ENCODE peak calls at places on chromosomes 12 and 14, in seven cellular contexts. One of them, this sample, is unnamed.

GRCh38 chr12:553216-554000 is 93.7 kb downstream of the B4GALNT3 start:
- DNase-seq in HEK293T: no peak
- DNase-seq in Daoy: no peak
- DNase-seq in hypothalamus: no peak
- DNase-seq in AG04450: no peak
- DNase-seq in mesothelial cell of epicardium: no peak
- DNase-seq in iris pigment epithelial cell: no peak
- DNase-seq in this sample: no peak

GRCh38 chr12:109765493-109765810 is 51.8 kb downstream of the FAM222A start:
- DNase-seq in HEK293T: no peak
- DNase-seq in Daoy: no peak
- DNase-seq in hypothalamus: no peak
- DNase-seq in AG04450: no peak
- DNase-seq in mesothelial cell of epicardium: no peak
- DNase-seq in iris pigment epithelial cell: no peak
- DNase-seq in this sample: no peak

GRCh38 chr14:63276492-63277342 is 42.0 kb downstream of the GPHB5 start:
- DNase-seq in HEK293T: peak
- DNase-seq in Daoy: peak
- DNase-seq in hypothalamus: no peak
- DNase-seq in AG04450: peak
- DNase-seq in mesothelial cell of epicardium: no peak
- DNase-seq in iris pigment epithelial cell: peak
- DNase-seq in this sample: peak

GRCh38 chr14:94689218-94689984 is 77.2 kb downstream of the SERPINA3 start:
- DNase-seq in HEK293T: peak
- DNase-seq in Daoy: peak
- DNase-seq in hypothalamus: peak
- DNase-seq in AG04450: no peak
- DNase-seq in mesothelial cell of epicardium: peak
- DNase-seq in iris pigment epithelial cell: peak
- DNase-seq in this sample: peak

GRCh38 chr14:96307434-96307833 is 51.4 kb downstream of the BDKRB1 start:
- DNase-seq in HEK293T: peak
- DNase-seq in Daoy: no peak
- DNase-seq in hypothalamus: no peak
- DNase-seq in AG04450: no peak
- DNase-seq in mesothelial cell of epicardium: no peak
- DNase-seq in iris pigment epithelial cell: no peak
- DNase-seq in this sample: no peak

GRCh38 chr14:72476657-72477499 is 417.0 kb downstream of the DPF3 start:
- DNase-seq in HEK293T: no peak
- DNase-seq in Daoy: peak
- DNase-seq in hypothalamus: no peak
- DNase-seq in AG04450: no peak
- DNase-seq in mesothelial cell of epicardium: no peak
- DNase-seq in iris pigment epithelial cell: peak
- DNase-seq in this sample: peak

GRCh38 chr14:68195126-68195525 is 375.5 kb downstream of the RAD51B start:
- DNase-seq in HEK293T: no peak
- DNase-seq in Daoy: no peak
- DNase-seq in hypothalamus: no peak
- DNase-seq in AG04450: no peak
- DNase-seq in mesothelial cell of epicardium: no peak
- DNase-seq in iris pigment epithelial cell: no peak
- DNase-seq in this sample: no peak

GRCh38 chr14:61569783-61570182 is 125.5 kb upstream of the HIF1A start:
- DNase-seq in HEK293T: no peak
- DNase-seq in Daoy: peak
- DNase-seq in hypothalamus: no peak
- DNase-seq in AG04450: no peak
- DNase-seq in mesothelial cell of epicardium: no peak
- DNase-seq in iris pigment epithelial cell: peak
- DNase-seq in this sample: peak

GRCh38 chr12:108548954-108549521 is 11.9 kb downstream of the SART3 start:
- DNase-seq in HEK293T: no peak
- DNase-seq in Daoy: no peak
- DNase-seq in hypothalamus: no peak
- DNase-seq in AG04450: no peak
- DNase-seq in mesothelial cell of epicardium: no peak
- DNase-seq in iris pigment epithelial cell: no peak
- DNase-seq in this sample: no peak

GRCh38 chr14:92607251-92607650 is 93.7 kb downstream of the RIN3 start:
- DNase-seq in HEK293T: no peak
- DNase-seq in Daoy: no peak
- DNase-seq in hypothalamus: no peak
- DNase-seq in AG04450: no peak
- DNase-seq in mesothelial cell of epicardium: no peak
- DNase-seq in iris pigment epithelial cell: no peak
- DNase-seq in this sample: no peak

GRCh38 chr12:121992059-121992879 is 29.4 kb upstream of the BCL7A start:
- DNase-seq in HEK293T: no peak
- DNase-seq in Daoy: peak
- DNase-seq in hypothalamus: no peak
- DNase-seq in AG04450: peak
- DNase-seq in mesothelial cell of epicardium: no peak
- DNase-seq in iris pigment epithelial cell: peak
- DNase-seq in this sample: peak

GRCh38 chr12:62435337-62436163 is 31.1 kb upstream of the MON2 start:
- DNase-seq in HEK293T: peak
- DNase-seq in Daoy: peak
- DNase-seq in hypothalamus: no peak
- DNase-seq in AG04450: peak
- DNase-seq in mesothelial cell of epicardium: peak
- DNase-seq in iris pigment epithelial cell: peak
- DNase-seq in this sample: peak

GRCh38 chr12:79371226-79371625 is 319.5 kb downstream of the PAWR start:
- DNase-seq in HEK293T: no peak
- DNase-seq in Daoy: no peak
- DNase-seq in hypothalamus: no peak
- DNase-seq in AG04450: no peak
- DNase-seq in mesothelial cell of epicardium: no peak
- DNase-seq in iris pigment epithelial cell: no peak
- DNase-seq in this sample: no peak

GRCh38 chr14:81927069-81927468 is 393.4 kb upstream of the SEL1L start:
- DNase-seq in HEK293T: no peak
- DNase-seq in Daoy: no peak
- DNase-seq in hypothalamus: no peak
- DNase-seq in AG04450: no peak
- DNase-seq in mesothelial cell of epicardium: no peak
- DNase-seq in iris pigment epithelial cell: no peak
- DNase-seq in this sample: no peak

GRCh38 chr14:49930720-49931119 is 37.8 kb downstream of the ARF6 start:
- DNase-seq in HEK293T: no peak
- DNase-seq in Daoy: no peak
- DNase-seq in hypothalamus: no peak
- DNase-seq in AG04450: no peak
- DNase-seq in mesothelial cell of epicardium: no peak
- DNase-seq in iris pigment epithelial cell: no peak
- DNase-seq in this sample: no peak

GRCh38 chr14:99722741-99723140 is 38.6 kb downstream of the CYP46A1 start:
- DNase-seq in HEK293T: no peak
- DNase-seq in Daoy: no peak
- DNase-seq in hypothalamus: no peak
- DNase-seq in AG04450: no peak
- DNase-seq in mesothelial cell of epicardium: no peak
- DNase-seq in iris pigment epithelial cell: no peak
- DNase-seq in this sample: no peak

GRCh38 chr12:115771065-115771464 is 506.4 kb downstream of the MED13L start:
- DNase-seq in HEK293T: peak
- DNase-seq in Daoy: peak
- DNase-seq in hypothalamus: no peak
- DNase-seq in AG04450: no peak
- DNase-seq in mesothelial cell of epicardium: no peak
- DNase-seq in iris pigment epithelial cell: peak
- DNase-seq in this sample: peak

GRCh38 chr14:76306131-76306530 is 69.8 kb upstream of the ESRRB start:
- DNase-seq in HEK293T: no peak
- DNase-seq in Daoy: no peak
- DNase-seq in hypothalamus: no peak
- DNase-seq in AG04450: no peak
- DNase-seq in mesothelial cell of epicardium: peak
- DNase-seq in iris pigment epithelial cell: no peak
- DNase-seq in this sample: no peak

GRCh38 chr14:54398028-54398368 is 1.2 kb downstream of the CDKN3 start:
- DNase-seq in HEK293T: no peak
- DNase-seq in Daoy: no peak
- DNase-seq in hypothalamus: no peak
- DNase-seq in AG04450: no peak
- DNase-seq in mesothelial cell of epicardium: no peak
- DNase-seq in iris pigment epithelial cell: no peak
- DNase-seq in this sample: no peak

GRCh38 chr12:69066420-69067373 is 133.7 kb upstream of the CPM start:
- DNase-seq in HEK293T: no peak
- DNase-seq in Daoy: no peak
- DNase-seq in hypothalamus: no peak
- DNase-seq in AG04450: no peak
- DNase-seq in mesothelial cell of epicardium: no peak
- DNase-seq in iris pigment epithelial cell: no peak
- DNase-seq in this sample: no peak

GRCh38 chr12:27780612-27781408 is 774 bp upstream of the MANSC4 start:
- DNase-seq in HEK293T: peak
- DNase-seq in Daoy: peak
- DNase-seq in hypothalamus: no peak
- DNase-seq in AG04450: no peak
- DNase-seq in mesothelial cell of epicardium: no peak
- DNase-seq in iris pigment epithelial cell: peak
- DNase-seq in this sample: peak

GRCh38 chr14:35821546-35822411 is 4.4 kb upstream of the BRMS1L start:
- DNase-seq in HEK293T: peak
- DNase-seq in Daoy: peak
- DNase-seq in hypothalamus: no peak
- DNase-seq in AG04450: no peak
- DNase-seq in mesothelial cell of epicardium: no peak
- DNase-seq in iris pigment epithelial cell: peak
- DNase-seq in this sample: peak

GRCh38 chr12:14936224-14936861 is 2.0 kb downstream of the ERP27 start:
- DNase-seq in HEK293T: peak
- DNase-seq in Daoy: peak
- DNase-seq in hypothalamus: no peak
- DNase-seq in AG04450: no peak
- DNase-seq in mesothelial cell of epicardium: no peak
- DNase-seq in iris pigment epithelial cell: no peak
- DNase-seq in this sample: no peak

GRCh38 chr12:49296034-49296835 is 1.3 kb downstream of the PRPH start:
- DNase-seq in HEK293T: peak
- DNase-seq in Daoy: peak
- DNase-seq in hypothalamus: no peak
- DNase-seq in AG04450: no peak
- DNase-seq in mesothelial cell of epicardium: peak
- DNase-seq in iris pigment epithelial cell: no peak
- DNase-seq in this sample: peak